ENCODE peak calls at places on chromosomes 4 and X, in nine cellular contexts. X is iPS-NIHi11, P is AG09319, C is Calu3, Y is endothelial cell, Z is GM06990, M is ELR, K is uterus, T is fibroblast of villous mesenchyme. O is an unnamed sample.

GRCh38 chr4:121139533-121140222 is 24.4 kb downstream of the TNIP3 start:
- DNase-seq in X (no peak), P (no peak), C (no peak), Y (no peak), Z (peak; percentile 51), M (peak; percentile 49), K (no peak), T (peak; percentile 45), O (no peak)

GRCh38 chr4:11495291-11495690 is 66.6 kb upstream of the HS3ST1 start:
- DNase-seq in X (no peak), P (no peak), C (no peak), Y (no peak), Z (no peak), M (no peak), K (no peak), T (peak; percentile 48), O (no peak)

GRCh38 chr4:61220556-61220955 is 20.4 kb downstream of the ADGRL3 start:
- DNase-seq in X (no peak), P (no peak), C (no peak), Y (no peak), Z (no peak), M (no peak), K (no peak), T (no peak), O (no peak)

GRCh38 chr4:139822391-139822790 is 156.8 kb downstream of the MGST2 start:
- DNase-seq in X (no peak), P (no peak), C (no peak), Y (no peak), Z (no peak), M (no peak), K (no peak), T (no peak), O (no peak)

GRCh38 chr4:159006202-159006601 is 96.7 kb upstream of the RAPGEF2 start:
- DNase-seq in X (no peak), P (no peak), C (peak; percentile 27), Y (no peak), Z (no peak), M (peak; percentile 67), K (no peak), T (peak; percentile 66), O (no peak)

GRCh38 chr4:108619372-108620100 is 840 bp upstream of the RPL34 start:
- DNase-seq in X (no peak), P (no peak), C (no peak), Y (no peak), Z (no peak), M (no peak), K (no peak), T (no peak), O (no peak)

GRCh38 chr4:88006956-88007303 is 505 bp upstream of the PKD2 start:
- DNase-seq in X (no peak), P (no peak), C (no peak), Y (no peak), Z (peak; percentile 14), M (peak; percentile 25), K (no peak), T (no peak), O (no peak)

GRCh38 chrX:10103023-10103422 is 53.8 kb upstream of the CLCN4 start:
- DNase-seq in X (no peak), P (peak; percentile 73), C (no peak), Y (no peak), Z (no peak), M (peak; percentile 91), K (no peak), T (peak; percentile 70), O (no peak)

GRCh38 chr4:128228021-128228571 is 59.5 kb downstream of the PGRMC2 start:
- DNase-seq in X (peak; percentile 50), P (no peak), C (peak; percentile 43), Y (no peak), Z (no peak), M (no peak), K (no peak), T (no peak), O (no peak)

GRCh38 chr4:101621120-101621519 is 169.4 kb upstream of the BANK1 start:
- DNase-seq in X (no peak), P (no peak), C (no peak), Y (no peak), Z (no peak), M (no peak), K (no peak), T (peak; percentile 67), O (no peak)

GRCh38 chr4:159106636-159107035 is 3.8 kb downstream of the RAPGEF2 start:
- DNase-seq in X (no peak), P (no peak), C (no peak), Y (no peak), Z (no peak), M (no peak), K (no peak), T (no peak), O (no peak)

GRCh38 chr4:2932561-2932950 is 30.6 kb downstream of the NOP14 start:
- DNase-seq in X (no peak), P (no peak), C (no peak), Y (no peak), Z (peak; percentile 37), M (no peak), K (peak; percentile 20), T (no peak), O (no peak)

GRCh38 chrX:97895751-97896150 is 1012.0 kb downstream of the RPA4 start:
- DNase-seq in X (no peak), P (no peak), C (no peak), Y (no peak), Z (no peak), M (peak; percentile 3), K (no peak), T (no peak), O (no peak)

GRCh38 chrX:105634180-105634579 is 188.2 kb upstream of the NRK start:
- DNase-seq in X (no peak), P (no peak), C (no peak), Y (no peak), Z (no peak), M (no peak), K (no peak), T (no peak), O (no peak)

GRCh38 chrX:12956704-12957541 is 18.0 kb upstream of the TMSB4X start:
- DNase-seq in X (peak; percentile 29), P (no peak), C (peak; percentile 45), Y (no peak), Z (peak; percentile 79), M (peak; percentile 58), K (no peak), T (peak; percentile 76), O (no peak)

GRCh38 chrX:17527135-17527701 is 152.2 kb downstream of the NHS start:
- DNase-seq in X (no peak), P (no peak), C (peak; percentile 3), Y (no peak), Z (no peak), M (no peak), K (no peak), T (peak; percentile 8), O (peak; percentile 69)

GRCh38 chrX:78075787-78076389 is 28.2 kb upstream of the PGK1 start:
- DNase-seq in X (no peak), P (no peak), C (no peak), Y (no peak), Z (no peak), M (peak; percentile 28), K (no peak), T (no peak), O (no peak)

GRCh38 chr4:136644279-136644678 is 888.0 kb downstream of the PCDH18 start:
- DNase-seq in X (no peak), P (no peak), C (no peak), Y (no peak), Z (no peak), M (peak; percentile 9), K (no peak), T (no peak), O (no peak)

GRCh38 chr4:121189351-121189750 is 25.2 kb upstream of the TNIP3 start:
- DNase-seq in X (no peak), P (no peak), C (no peak), Y (no peak), Z (no peak), M (no peak), K (no peak), T (no peak), O (no peak)

GRCh38 chrX:7083468-7084396 is 63.8 kb upstream of the STS start:
- DNase-seq in X (no peak), P (peak; percentile 63), C (peak; percentile 41), Y (no peak), Z (peak; percentile 80), M (peak; percentile 92), K (no peak), T (peak; percentile 91), O (no peak)

GRCh38 chr4:163748474-163748873 is 254.0 kb downstream of the TMA16 start:
- DNase-seq in X (no peak), P (no peak), C (peak; percentile 2), Y (no peak), Z (no peak), M (peak; percentile 32), K (no peak), T (no peak), O (no peak)

GRCh38 chrX:9788908-9789307 is 2.7 kb downstream of the SHROOM2 start:
- DNase-seq in X (no peak), P (no peak), C (peak; percentile 22), Y (no peak), Z (no peak), M (no peak), K (no peak), T (peak; percentile 74), O (no peak)

GRCh38 chrX:16436348-16437188 is 213.4 kb upstream of the S100G start:
- DNase-seq in X (peak; percentile 61), P (peak; percentile 29), C (peak; percentile 80), Y (peak; percentile 65), Z (no peak), M (peak; percentile 82), K (peak; percentile 47), T (peak; percentile 71), O (peak; percentile 59)

GRCh38 chr4:93084599-93085305 is 743.8 kb upstream of the ATOH1 start:
- DNase-seq in X (peak; percentile 31), P (no peak), C (no peak), Y (no peak), Z (no peak), M (no peak), K (no peak), T (no peak), O (no peak)

GRCh38 chr4:166602068-166602467 is 632.2 kb downstream of the SPOCK3 start:
- DNase-seq in X (no peak), P (no peak), C (no peak), Y (no peak), Z (no peak), M (no peak), K (no peak), T (no peak), O (no peak)

GRCh38 chr4:122633211-122633610 is 12.3 kb upstream of the IL21 start:
- DNase-seq in X (no peak), P (peak; percentile 1), C (no peak), Y (no peak), Z (no peak), M (peak; percentile 7), K (no peak), T (peak; percentile 44), O (no peak)

GRCh38 chr4:146520894-146521542 is 722 bp downstream of the SLC10A7 start:
- DNase-seq in X (peak; percentile 19), P (peak; percentile 20), C (peak; percentile 3), Y (no peak), Z (peak; percentile 16), M (peak; percentile 56), K (no peak), T (peak; percentile 80), O (peak; percentile 8)

GRCh38 chr4:173448557-173448918 is 49.6 kb upstream of the SCRG1 start:
- DNase-seq in X (no peak), P (no peak), C (no peak), Y (no peak), Z (no peak), M (no peak), K (no peak), T (peak; percentile 30), O (no peak)

GRCh38 chrX:10370976-10371375 is 214.2 kb downstream of the CLCN4 start:
- DNase-seq in X (no peak), P (no peak), C (no peak), Y (no peak), Z (no peak), M (no peak), K (no peak), T (no peak), O (no peak)

GRCh38 chr4:75895744-75896314 is 6.4 kb downstream of the PPEF2 start:
- DNase-seq in X (peak; percentile 64), P (no peak), C (peak; percentile 12), Y (no peak), Z (no peak), M (peak; percentile 46), K (no peak), T (peak; percentile 30), O (no peak)

GRCh38 chr4:21901831-21902230 is 46.7 kb downstream of the KCNIP4 start:
- DNase-seq in X (no peak), P (no peak), C (no peak), Y (no peak), Z (no peak), M (peak; percentile 85), K (no peak), T (peak; percentile 21), O (no peak)